ENCODE peak calls at places on chromosomes 3 and 15, in ten cellular contexts. H is activated T-helper 9 cell treated with anti-CD3 and anti-CD28 coated beads, Interleukin-2, amount 50 U/mL, for 16 hours; T is nucleus accumbens; I is T-helper 17 cell; L is AML-193; P is stimulated activated CD8-positive, alpha-beta memory T cell treated with anti-CD3 and anti-CD28 coated beads, Interleukin-15, amount 100 ng/mL, for 1 hour; G is T-helper 1 cell; W is GM20000; S is stimulated activated CD4-positive, alpha-beta T cell treated with anti-CD3 and anti-CD28 coated beads, Interleukin-15, amount 100 ng/mL, for 1 hour; C is activated gamma-delta T cell. A is an unnamed sample.

GRCh38 chr15:72801590-72802345 is 18.2 kb upstream of the ADPGK start:
- DNase-seq in H (no peak), T (no peak), I (no peak), L (no peak), P (no peak), G (no peak), W (no peak), S (no peak), C (no peak), A (no peak)

GRCh38 chr15:82880704-82881103 is 71.3 kb downstream of the WHAMM start:
- DNase-seq in H (no peak), T (no peak), I (no peak), L (no peak), P (no peak), G (no peak), W (no peak), S (no peak), C (no peak), A (no peak)

GRCh38 chr15:67083135-67083766 is 17.8 kb downstream of the SMAD3 start:
- DNase-seq in H (no peak), T (no peak), I (no peak), L (peak), P (no peak), G (no peak), W (no peak), S (no peak), C (no peak), A (no peak)

GRCh38 chr3:136644200-136644599 is 108.0 kb downstream of the STAG1 start:
- DNase-seq in H (no peak), T (no peak), I (no peak), L (no peak), P (no peak), G (no peak), W (no peak), S (no peak), C (no peak), A (no peak)

GRCh38 chr15:101358895-101359294 is 63.8 kb upstream of the SNRPA1 start:
- DNase-seq in H (no peak), T (no peak), I (no peak), L (no peak), P (no peak), G (no peak), W (no peak), S (no peak), C (no peak), A (peak)

GRCh38 chr3:146077181-146077580 is 83.8 kb downstream of the PLOD2 start:
- DNase-seq in H (no peak), T (no peak), I (no peak), L (no peak), P (no peak), G (no peak), W (no peak), S (no peak), C (no peak), A (no peak)

GRCh38 chr15:63967616-63968015 is 78.7 kb downstream of the DAPK2 start:
- DNase-seq in H (no peak), T (no peak), I (no peak), L (no peak), P (no peak), G (no peak), W (no peak), S (no peak), C (no peak), A (no peak)

GRCh38 chr3:98561727-98562521 is 30.1 kb downstream of the GPR15 start:
- DNase-seq in H (no peak), T (no peak), I (no peak), L (peak), P (no peak), G (no peak), W (no peak), S (no peak), C (no peak), A (no peak)

GRCh38 chr3:30162579-30162978 is 443.8 kb upstream of the TGFBR2 start:
- DNase-seq in H (no peak), T (no peak), I (no peak), L (no peak), P (no peak), G (no peak), W (no peak), S (no peak), C (no peak), A (peak)

GRCh38 chr3:45224824-45225464 is 1.1 kb downstream of the TMEM158 start:
- DNase-seq in H (no peak), T (peak), I (no peak), L (peak), P (no peak), G (no peak), W (peak), S (no peak), C (no peak), A (no peak)

GRCh38 chr15:98568382-98569017 is 79.8 kb upstream of the IGF1R start:
- DNase-seq in H (no peak), T (no peak), I (no peak), L (no peak), P (no peak), G (no peak), W (no peak), S (no peak), C (no peak), A (no peak)

GRCh38 chr15:85592148-85592547 is 202.6 kb downstream of the KLHL25 start:
- DNase-seq in H (no peak), T (no peak), I (no peak), L (no peak), P (no peak), G (no peak), W (no peak), S (no peak), C (no peak), A (peak)

GRCh38 chr15:33737687-33738606 is 230.3 kb upstream of the CHRM5 start:
- DNase-seq in H (no peak), T (no peak), I (no peak), L (peak), P (peak), G (peak), W (peak), S (no peak), C (no peak), A (no peak)

GRCh38 chr3:71893702-71894479 is 108.9 kb upstream of the PROK2 start:
- DNase-seq in H (no peak), T (no peak), I (no peak), L (no peak), P (no peak), G (no peak), W (no peak), S (no peak), C (no peak), A (no peak)

GRCh38 chr15:51286816-51287215 is 51.6 kb downstream of the CYP19A1 start:
- DNase-seq in H (no peak), T (no peak), I (no peak), L (peak), P (no peak), G (no peak), W (no peak), S (no peak), C (no peak), A (no peak)

GRCh38 chr15:92205255-92205739 is 188.4 kb upstream of the ST8SIA2 start:
- DNase-seq in H (no peak), T (no peak), I (no peak), L (no peak), P (no peak), G (no peak), W (no peak), S (no peak), C (no peak), A (no peak)

GRCh38 chr15:62878070-62878469 is 164.5 kb upstream of the TPM1 start:
- DNase-seq in H (no peak), T (no peak), I (no peak), L (no peak), P (no peak), G (no peak), W (no peak), S (no peak), C (no peak), A (no peak)

GRCh38 chr3:108494862-108495531 is 15.4 kb downstream of the MYH15 start:
- DNase-seq in H (no peak), T (no peak), I (no peak), L (no peak), P (no peak), G (no peak), W (no peak), S (no peak), C (no peak), A (no peak)

GRCh38 chr3:122322095-122323075 is 2.7 kb upstream of the CSTA start:
- DNase-seq in H (no peak), T (no peak), I (peak), L (peak), P (no peak), G (no peak), W (peak), S (no peak), C (no peak), A (no peak)

GRCh38 chr15:82098674-82099073 is 52.9 kb upstream of the MEX3B start:
- DNase-seq in H (no peak), T (no peak), I (no peak), L (no peak), P (no peak), G (no peak), W (no peak), S (no peak), C (no peak), A (no peak)

GRCh38 chr3:37271636-37272035 is 97.3 kb upstream of the LRRFIP2 start:
- DNase-seq in H (no peak), T (no peak), I (no peak), L (no peak), P (no peak), G (no peak), W (no peak), S (no peak), C (no peak), A (no peak)

GRCh38 chr3:128712848-128713247 is 13.1 kb upstream of the RAB7A start:
- DNase-seq in H (no peak), T (no peak), I (no peak), L (no peak), P (no peak), G (no peak), W (no peak), S (no peak), C (no peak), A (no peak)

GRCh38 chr3:45078910-45079522 is 52.9 kb downstream of the CLEC3B start:
- DNase-seq in H (no peak), T (no peak), I (no peak), L (peak), P (no peak), G (no peak), W (no peak), S (no peak), C (no peak), A (no peak)

GRCh38 chr3:86245360-86245759 is 745.6 kb downstream of the VGLL3 start:
- DNase-seq in H (no peak), T (no peak), I (no peak), L (no peak), P (no peak), G (no peak), W (no peak), S (no peak), C (no peak), A (no peak)

GRCh38 chr15:81239190-81239589 is 42.5 kb downstream of the IL16 start:
- DNase-seq in H (no peak), T (no peak), I (no peak), L (no peak), P (no peak), G (no peak), W (no peak), S (no peak), C (no peak), A (no peak)

GRCh38 chr3:156608601-156609000 is 53.7 kb upstream of the SSR3 start:
- DNase-seq in H (no peak), T (no peak), I (no peak), L (no peak), P (no peak), G (no peak), W (no peak), S (no peak), C (no peak), A (no peak)

GRCh38 chr15:69318033-69318432 is 19.3 kb downstream of the PAQR5 start:
- DNase-seq in H (no peak), T (no peak), I (no peak), L (no peak), P (no peak), G (no peak), W (no peak), S (no peak), C (no peak), A (no peak)

GRCh38 chr15:39453500-39454073 is 127.3 kb upstream of the THBS1 start:
- DNase-seq in H (no peak), T (no peak), I (no peak), L (peak), P (no peak), G (no peak), W (peak), S (no peak), C (no peak), A (no peak)

GRCh38 chr3:143668385-143668784 is 179.9 kb downstream of the SLC9A9 start:
- DNase-seq in H (no peak), T (no peak), I (no peak), L (no peak), P (no peak), G (no peak), W (no peak), S (no peak), C (no peak), A (no peak)

GRCh38 chr3:76222115-76222652 is 436.8 kb upstream of the ZNF717 start:
- DNase-seq in H (no peak), T (no peak), I (no peak), L (no peak), P (no peak), G (no peak), W (no peak), S (no peak), C (no peak), A (no peak)

GRCh38 chr15:58473720-58474119 is 41.9 kb downstream of the LIPC start:
- DNase-seq in H (no peak), T (no peak), I (no peak), L (no peak), P (no peak), G (no peak), W (no peak), S (no peak), C (no peak), A (peak)

GRCh38 chr15:25742008-25742407 is 121.1 kb downstream of the ATP10A start:
- DNase-seq in H (no peak), T (no peak), I (no peak), L (no peak), P (no peak), G (no peak), W (no peak), S (no peak), C (no peak), A (no peak)

GRCh38 chr3:11553436-11554235 is 90.1 kb downstream of the VGLL4 start:
- DNase-seq in H (no peak), T (no peak), I (no peak), L (no peak), P (no peak), G (no peak), W (no peak), S (no peak), C (no peak), A (no peak)

GRCh38 chr3:14587733-14588360 is 47.7 kb upstream of the GRIP2 start:
- DNase-seq in H (no peak), T (no peak), I (no peak), L (no peak), P (no peak), G (no peak), W (no peak), S (no peak), C (no peak), A (no peak)

GRCh38 chr3:33919312-33919711 is 120.9 kb downstream of the PDCD6IP start:
- DNase-seq in H (no peak), T (no peak), I (no peak), L (no peak), P (no peak), G (no peak), W (no peak), S (no peak), C (no peak), A (no peak)